ENCODE peak calls at places on chromosomes 5 and 9, in four cellular contexts. One of them, this sample, is unnamed.

GRCh38 chr9:99057665-99058625 is 47.0 kb upstream of the TGFBR1 start:
- DNase-seq in GM12878: peak; percentile 64
- DNase-seq in K562: peak; percentile 61
- DNase-seq in endothelial cell of umbilical vein: no peak
- DNase-seq in this sample: peak; percentile 81

GRCh38 chr9:739362-739761 is 102.1 kb upstream of the DMRT1 start:
- DNase-seq in GM12878: no peak
- DNase-seq in K562: no peak
- DNase-seq in endothelial cell of umbilical vein: no peak
- DNase-seq in this sample: peak; percentile 51

GRCh38 chr9:22342489-22343217 is 104.0 kb upstream of the DMRTA1 start:
- DNase-seq in GM12878: no peak
- DNase-seq in K562: no peak
- DNase-seq in endothelial cell of umbilical vein: peak; percentile 4
- DNase-seq in this sample: peak; percentile 20

GRCh38 chr9:96553070-96553469 is 66.6 kb downstream of the CDC14B start:
- DNase-seq in GM12878: no peak
- DNase-seq in K562: no peak
- DNase-seq in endothelial cell of umbilical vein: no peak
- DNase-seq in this sample: peak; percentile 88

GRCh38 chr9:127664678-127665507 is 41.9 kb upstream of the CFAP157 start:
- DNase-seq in GM12878: no peak
- DNase-seq in K562: no peak
- DNase-seq in endothelial cell of umbilical vein: peak; percentile 67
- DNase-seq in this sample: peak; percentile 13

GRCh38 chr9:127114606-127115005 is 7.8 kb downstream of the ANGPTL2 start:
- DNase-seq in GM12878: no peak
- DNase-seq in K562: no peak
- DNase-seq in endothelial cell of umbilical vein: no peak
- DNase-seq in this sample: no peak

GRCh38 chr5:167945542-167946384 is 345.7 kb upstream of the WWC1 start:
- DNase-seq in GM12878: no peak
- DNase-seq in K562: no peak
- DNase-seq in endothelial cell of umbilical vein: no peak
- DNase-seq in this sample: peak; percentile 98

GRCh38 chr9:71822935-71823334 is 54.6 kb upstream of the CEMIP2 start:
- DNase-seq in GM12878: no peak
- DNase-seq in K562: no peak
- DNase-seq in endothelial cell of umbilical vein: no peak
- DNase-seq in this sample: no peak

GRCh38 chr9:22052376-22052945 is 43.4 kb upstream of the CDKN2B start:
- DNase-seq in GM12878: no peak
- DNase-seq in K562: no peak
- DNase-seq in endothelial cell of umbilical vein: peak; percentile 94
- DNase-seq in this sample: peak; percentile 99

GRCh38 chr9:99354104-99354503 is 132.0 kb downstream of the SEC61B start:
- DNase-seq in GM12878: no peak
- DNase-seq in K562: no peak
- DNase-seq in endothelial cell of umbilical vein: no peak
- DNase-seq in this sample: no peak

GRCh38 chr9:35813434-35814105 is 1.3 kb downstream of the HINT2 start:
- DNase-seq in GM12878: no peak
- DNase-seq in K562: peak; percentile 45
- DNase-seq in endothelial cell of umbilical vein: peak; percentile 19
- DNase-seq in this sample: peak; percentile 32

GRCh38 chr9:35930990-35931389 is 21.7 kb downstream of the SPAAR start:
- DNase-seq in GM12878: no peak
- DNase-seq in K562: no peak
- DNase-seq in endothelial cell of umbilical vein: no peak
- DNase-seq in this sample: no peak

GRCh38 chr5:135977375-135977928 is 22.7 kb upstream of the LECT2 start:
- DNase-seq in GM12878: no peak
- DNase-seq in K562: peak; percentile 65
- DNase-seq in endothelial cell of umbilical vein: peak; percentile 85
- DNase-seq in this sample: peak; percentile 30

GRCh38 chr9:84782228-84782866 is 112.8 kb downstream of the NTRK2 start:
- DNase-seq in GM12878: no peak
- DNase-seq in K562: no peak
- DNase-seq in endothelial cell of umbilical vein: peak; percentile 90
- DNase-seq in this sample: peak; percentile 9

GRCh38 chr9:82763631-82764030 is 299.3 kb downstream of the RASEF start:
- DNase-seq in GM12878: no peak
- DNase-seq in K562: no peak
- DNase-seq in endothelial cell of umbilical vein: no peak
- DNase-seq in this sample: no peak

GRCh38 chr5:1963941-1964451 is 81.3 kb upstream of the IRX4 start:
- DNase-seq in GM12878: no peak
- DNase-seq in K562: no peak
- DNase-seq in endothelial cell of umbilical vein: no peak
- DNase-seq in this sample: no peak

GRCh38 chr5:151615431-151615830 is 24.3 kb upstream of the FAT2 start:
- DNase-seq in GM12878: no peak
- DNase-seq in K562: no peak
- DNase-seq in endothelial cell of umbilical vein: no peak
- DNase-seq in this sample: no peak

GRCh38 chr5:78958672-78959410 is 26.3 kb downstream of the ARSB start:
- DNase-seq in GM12878: no peak
- DNase-seq in K562: no peak
- DNase-seq in endothelial cell of umbilical vein: peak; percentile 37
- DNase-seq in this sample: no peak

GRCh38 chr9:105259731-105260612 is 15.5 kb downstream of the SLC44A1 start:
- DNase-seq in GM12878: no peak
- DNase-seq in K562: no peak
- DNase-seq in endothelial cell of umbilical vein: no peak
- DNase-seq in this sample: no peak

GRCh38 chr5:32329395-32329834 is 16.7 kb upstream of the MTMR12 start:
- DNase-seq in GM12878: no peak
- DNase-seq in K562: peak; percentile 72
- DNase-seq in endothelial cell of umbilical vein: peak; percentile 80
- DNase-seq in this sample: peak; percentile 60

GRCh38 chr5:16773990-16774389 is 157.2 kb upstream of the RETREG1 start:
- DNase-seq in GM12878: no peak
- DNase-seq in K562: no peak
- DNase-seq in endothelial cell of umbilical vein: no peak
- DNase-seq in this sample: peak; percentile 31

GRCh38 chr9:71270554-71270953 is 149.1 kb upstream of the TRPM3 start:
- DNase-seq in GM12878: no peak
- DNase-seq in K562: no peak
- DNase-seq in endothelial cell of umbilical vein: no peak
- DNase-seq in this sample: no peak

GRCh38 chr5:50318220-50318619 is 122.9 kb downstream of the EMB start:
- DNase-seq in GM12878: no peak
- DNase-seq in K562: no peak
- DNase-seq in endothelial cell of umbilical vein: no peak
- DNase-seq in this sample: no peak

GRCh38 chr9:80957806-80958205 is 731.5 kb downstream of the TLE1 start:
- DNase-seq in GM12878: no peak
- DNase-seq in K562: no peak
- DNase-seq in endothelial cell of umbilical vein: no peak
- DNase-seq in this sample: peak; percentile 56

GRCh38 chr9:109399258-109399767 is 78.5 kb upstream of the EPB41L4B start:
- DNase-seq in GM12878: no peak
- DNase-seq in K562: no peak
- DNase-seq in endothelial cell of umbilical vein: no peak
- DNase-seq in this sample: no peak

GRCh38 chr5:1247811-1248210 is 22.6 kb downstream of the SLC6A18 start:
- DNase-seq in GM12878: no peak
- DNase-seq in K562: no peak
- DNase-seq in endothelial cell of umbilical vein: no peak
- DNase-seq in this sample: no peak

GRCh38 chr5:179186092-179186419 is 125.9 kb downstream of the ZNF354C start:
- DNase-seq in GM12878: no peak
- DNase-seq in K562: no peak
- DNase-seq in endothelial cell of umbilical vein: no peak
- DNase-seq in this sample: no peak

GRCh38 chr5:177008716-177009115 is 2.1 kb upstream of the UIMC1 start:
- DNase-seq in GM12878: no peak
- DNase-seq in K562: no peak
- DNase-seq in endothelial cell of umbilical vein: no peak
- DNase-seq in this sample: no peak

GRCh38 chr5:107633171-107633901 is 37.4 kb downstream of the EFNA5 start:
- DNase-seq in GM12878: no peak
- DNase-seq in K562: no peak
- DNase-seq in endothelial cell of umbilical vein: peak; percentile 43
- DNase-seq in this sample: peak; percentile 3
- TF ChIP-seq FOS in GM12878: no peak
- TF ChIP-seq FOS in K562: no peak
- TF ChIP-seq FOS in endothelial cell of umbilical vein: no peak
- TF ChIP-seq FOS in this sample: no peak

DNA sequence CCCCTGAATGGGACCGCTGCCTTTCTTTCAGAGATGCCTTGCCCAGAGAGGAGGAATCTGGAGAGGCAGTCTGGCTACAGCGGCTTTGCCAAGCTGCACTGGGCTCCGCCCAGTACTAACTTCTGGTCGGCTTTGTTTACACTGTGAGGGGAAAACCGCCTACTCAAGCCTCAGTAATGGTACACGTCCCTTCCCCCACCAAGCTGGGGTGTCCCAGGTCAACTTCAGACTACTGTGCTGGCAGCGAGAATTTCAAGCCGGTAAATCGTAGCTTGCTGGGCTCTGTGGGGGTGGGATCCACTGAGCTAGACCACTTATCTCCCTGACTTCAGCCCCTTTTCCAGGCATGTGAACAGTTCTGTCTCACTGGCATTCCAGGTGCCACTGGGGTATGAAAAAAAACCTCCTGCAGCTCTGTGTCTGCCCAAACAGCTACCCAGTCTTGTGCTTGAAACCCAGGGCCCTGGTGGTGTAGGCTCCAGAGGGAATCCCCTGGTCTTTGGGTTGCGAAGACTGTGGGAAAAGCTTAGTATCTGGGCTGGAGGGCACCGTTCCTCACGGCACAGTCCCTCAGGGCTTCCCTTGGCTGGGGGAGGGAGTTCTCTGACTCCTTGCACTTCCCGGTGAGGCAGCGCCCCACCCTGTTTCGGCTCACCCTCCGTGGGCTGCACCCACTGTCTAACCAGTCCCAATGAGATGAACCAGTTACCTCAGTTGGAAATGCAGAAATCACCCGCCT is 171.2 kb downstream of the CWC27 start:
- DNase-seq in GM12878: no peak
- DNase-seq in K562: no peak
- DNase-seq in endothelial cell of umbilical vein: peak; percentile 15
- DNase-seq in this sample: peak; percentile 59
- TF ChIP-seq FOS in GM12878: no peak
- TF ChIP-seq FOS in K562: no peak
- TF ChIP-seq FOS in endothelial cell of umbilical vein: no peak
- TF ChIP-seq FOS in this sample: no peak

GRCh38 chr9:97900103-97900737 is 22.1 kb downstream of the TRMO start:
- DNase-seq in GM12878: no peak
- DNase-seq in K562: no peak
- DNase-seq in endothelial cell of umbilical vein: no peak
- DNase-seq in this sample: peak; percentile 73

GRCh38 chr9:97900738-97901565 is 21.3 kb downstream of the TRMO start:
- DNase-seq in GM12878: no peak
- DNase-seq in K562: peak; percentile 61
- DNase-seq in endothelial cell of umbilical vein: peak; percentile 45
- DNase-seq in this sample: peak; percentile 55

GRCh38 chr9:97889941-97890557 is 32.3 kb downstream of the TRMO start:
- DNase-seq in GM12878: no peak
- DNase-seq in K562: peak; percentile 83
- DNase-seq in endothelial cell of umbilical vein: peak; percentile 22
- DNase-seq in this sample: no peak

GRCh38 chr9:97891736-97892135 is 30.6 kb downstream of the TRMO start:
- DNase-seq in GM12878: no peak
- DNase-seq in K562: no peak
- DNase-seq in endothelial cell of umbilical vein: no peak
- DNase-seq in this sample: no peak

DNA sequence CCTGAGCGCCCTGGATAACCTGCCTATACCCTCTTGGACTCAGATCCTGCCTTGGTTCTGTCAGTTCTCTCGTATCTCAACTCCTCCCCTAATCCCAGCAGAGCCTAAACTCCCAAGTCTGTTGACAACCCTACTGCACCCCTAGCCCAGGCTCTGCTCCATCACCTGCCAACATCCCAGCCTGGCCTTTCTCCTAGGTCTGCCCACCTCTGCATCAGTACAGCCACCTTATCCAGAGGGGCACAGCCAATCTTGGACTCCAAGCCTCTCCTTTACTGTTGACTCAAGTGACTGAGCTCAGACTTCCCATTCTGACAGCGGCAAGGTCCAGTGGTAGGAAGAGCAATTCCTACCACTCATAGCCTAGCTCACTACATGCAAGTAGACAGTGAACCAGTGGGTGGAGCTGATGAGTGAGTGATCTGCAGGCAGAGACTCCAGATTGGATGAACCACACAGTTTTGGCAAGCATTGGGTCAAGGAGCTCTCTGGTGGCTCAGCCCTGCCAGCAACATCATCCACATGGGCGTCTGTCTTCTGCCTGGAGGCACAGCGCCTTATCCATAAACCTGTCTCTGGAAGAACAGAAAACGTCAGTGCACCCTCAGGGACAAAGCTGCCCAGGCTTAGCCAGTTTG is 26.5 kb downstream of the TRMO start:
- DNase-seq in GM12878: no peak
- DNase-seq in K562: peak; percentile 41
- DNase-seq in endothelial cell of umbilical vein: no peak
- DNase-seq in this sample: peak; percentile 15
- TF ChIP-seq FOS in GM12878: no peak
- TF ChIP-seq FOS in K562: no peak
- TF ChIP-seq FOS in endothelial cell of umbilical vein: no peak
- TF ChIP-seq FOS in this sample: no peak

GRCh38 chr5:67014191-67014590 is 182.4 kb downstream of the CD180 start:
- DNase-seq in GM12878: no peak
- DNase-seq in K562: no peak
- DNase-seq in endothelial cell of umbilical vein: peak; percentile 84
- DNase-seq in this sample: no peak

GRCh38 chr5:67011422-67011821 is 185.2 kb downstream of the CD180 start:
- DNase-seq in GM12878: no peak
- DNase-seq in K562: no peak
- DNase-seq in endothelial cell of umbilical vein: no peak
- DNase-seq in this sample: no peak

GRCh38 chr5:67010684-67011409 is 185.8 kb downstream of the CD180 start:
- DNase-seq in GM12878: no peak
- DNase-seq in K562: no peak
- DNase-seq in endothelial cell of umbilical vein: peak; percentile 96
- DNase-seq in this sample: peak; percentile 94

GRCh38 chr5:67013719-67014118 is 182.9 kb downstream of the CD180 start:
- DNase-seq in GM12878: no peak
- DNase-seq in K562: no peak
- DNase-seq in endothelial cell of umbilical vein: no peak
- DNase-seq in this sample: no peak

DNA sequence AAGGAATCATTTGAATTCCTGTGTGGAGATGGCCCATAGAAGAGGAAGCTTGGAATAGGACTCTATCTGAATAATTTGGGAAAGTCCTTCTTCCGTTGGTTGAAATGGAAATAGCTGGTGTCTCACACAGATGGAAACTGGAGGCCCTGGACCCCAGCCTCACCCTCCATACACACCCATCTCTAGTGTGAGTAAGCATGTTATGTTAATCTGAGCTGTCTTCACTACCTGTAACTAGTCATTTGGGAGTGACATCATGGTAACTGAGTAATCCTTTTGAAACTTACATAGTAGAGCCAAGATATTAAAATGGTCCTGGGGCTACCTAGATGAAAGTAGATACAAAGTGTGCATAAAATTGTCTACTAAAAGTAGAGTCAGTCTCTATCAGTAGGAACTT is 184.4 kb downstream of the CD180 start:
- DNase-seq in GM12878: no peak
- DNase-seq in K562: no peak
- DNase-seq in endothelial cell of umbilical vein: peak; percentile 48
- DNase-seq in this sample: peak; percentile 58
- TF ChIP-seq FOS in GM12878: no peak
- TF ChIP-seq FOS in K562: no peak
- TF ChIP-seq FOS in endothelial cell of umbilical vein: peak; percentile 25
- TF ChIP-seq FOS in this sample: no peak